ENCODE peak calls at places on chromosome 18, in four cellular contexts. E, H, R and T are unnamed samples. For H3K4me1, the result is how much of the 10 kb centered on the place peaks cover.

GRCh38 chr18:41767960-41768359 is 187.1 kb upstream of the PIK3C3 start:
- DNase-seq in E (no peak), H (no peak), R (peak), T (no peak)

GRCh38 chr18:57433492-57434176 is 1.5 kb upstream of the ONECUT2 start:
- DNase-seq in E (no peak), H (no peak), R (no peak), T (no peak)

GRCh38 chr18:58727776-58728500 is 56.7 kb downstream of the MALT1 start:
- DNase-seq in E (no peak), H (no peak), R (peak), T (no peak)

GRCh38 chr18:44848931-44849330 is 168.2 kb downstream of the SETBP1 start:
- DNase-seq in E (no peak), H (no peak), R (peak), T (no peak)

GRCh38 chr18:7822435-7823425 is 255.6 kb downstream of the PTPRM start:
- DNase-seq in E (no peak), H (no peak), R (peak), T (no peak)

GRCh38 chr18:67865400-67865799 is 348.9 kb upstream of the DSEL start:
- DNase-seq in E (no peak), H (no peak), R (no peak), T (no peak)

GRCh38 chr18:37571266-37571665 is 5.7 kb upstream of the CELF4 start:
- DNase-seq in E (no peak), H (no peak), R (no peak), T (no peak)

GRCh38 chr18:29840101-29840500 is 1202.4 kb downstream of the DSC3 start:
- DNase-seq in E (no peak), H (no peak), R (peak), T (no peak)

GRCh38 chr18:33746261-33746660 is 168.2 kb downstream of the ASXL3 start:
- DNase-seq in E (no peak), H (no peak), R (no peak), T (no peak)

GRCh38 chr18:74951165-74951760 is 257.7 kb downstream of the PTGR3 start:
- DNase-seq in E (no peak), H (no peak), R (peak), T (no peak)

GRCh38 chr18:2424420-2424819 is 146.9 kb downstream of the METTL4 start:
- DNase-seq in E (no peak), H (no peak), R (no peak), T (no peak)

GRCh38 chr18:44870631-44871502 is 190.2 kb downstream of the SETBP1 start:
- DNase-seq in E (no peak), H (no peak), R (no peak), T (no peak)

GRCh38 chr18:55097406-55098170 is 138.3 kb upstream of the CCDC68 start:
- DNase-seq in E (no peak), H (no peak), R (no peak), T (no peak)

GRCh38 chr18:24413148-24413547 is 13.3 kb upstream of the IMPACT start:
- DNase-seq in E (no peak), H (no peak), R (peak), T (no peak)

GRCh38 chr18:3661121-3661520 is 211.1 kb downstream of the TGIF1 start:
- DNase-seq in E (no peak), H (no peak), R (no peak), T (no peak)

GRCh38 chr18:21262979-21263378 is 20.9 kb downstream of the GREB1L start:
- DNase-seq in E (no peak), H (no peak), R (no peak), T (no peak)

GRCh38 chr18:75775121-75775520 is 347.6 kb upstream of the SMIM21 start:
- DNase-seq in E (no peak), H (no peak), R (no peak), T (no peak)

GRCh38 chr18:64720781-64721464 is 572.0 kb upstream of the LINC00305 start:
- DNase-seq in E (peak), H (no peak), R (no peak), T (no peak)

GRCh38 chr18:52228158-52228557 is 111.8 kb upstream of the DCC start:
- DNase-seq in E (no peak), H (no peak), R (no peak), T (no peak)

GRCh38 chr18:42784612-42785011 is 330.9 kb downstream of the RIT2 start:
- DNase-seq in E (no peak), H (no peak), R (no peak), T (no peak)

GRCh38 chr18:44356566-44357157 is 324.0 kb upstream of the SETBP1 start:
- DNase-seq in E (no peak), H (no peak), R (no peak), T (no peak)

GRCh38 chr18:10424576-10425314 is 29.7 kb upstream of the APCDD1 start:
- DNase-seq in E (no peak), H (peak), R (peak), T (no peak)

GRCh38 chr18:56085561-56085960 is 497.6 kb upstream of the TCF4 start:
- DNase-seq in E (no peak), H (peak), R (peak), T (no peak)

GRCh38 chr18:30440351-30440750 is 602.2 kb downstream of the DSC3 start:
- DNase-seq in E (no peak), H (no peak), R (no peak), T (no peak)

GRCh38 chr18:68623342-68623741 is 91.6 kb downstream of the TMX3 start:
- DNase-seq in E (no peak), H (peak), R (peak), T (no peak)

GRCh38 chr18:24633121-24633520 is 172.7 kb downstream of the HRH4 start:
- DNase-seq in E (no peak), H (no peak), R (no peak), T (no peak)

GRCh38 chr18:51028201-51028805 is 1.7 kb upstream of the SMAD4 start:
- DNase-seq in E (no peak), H (no peak), R (peak), T (no peak)

GRCh38 chr18:73983970-73984369 is 163.7 kb downstream of the FBXO15 start:
- DNase-seq in E (no peak), H (no peak), R (no peak), T (no peak)

GRCh38 chr18:55587341-55588000 is 521 bp downstream of the TCF4 start:
- DNase-seq in E (peak), H (peak), R (peak), T (no peak)

GRCh38 chr18:50356036-50356945 is 18.6 kb upstream of the SKA1 start:
- DNase-seq in E (no peak), H (no peak), R (peak), T (no peak)

GRCh38 chr18:57754577-57755330 is 48.4 kb downstream of the ATP8B1 start:
- DNase-seq in E (no peak), H (no peak), R (no peak), T (no peak)

DNA sequence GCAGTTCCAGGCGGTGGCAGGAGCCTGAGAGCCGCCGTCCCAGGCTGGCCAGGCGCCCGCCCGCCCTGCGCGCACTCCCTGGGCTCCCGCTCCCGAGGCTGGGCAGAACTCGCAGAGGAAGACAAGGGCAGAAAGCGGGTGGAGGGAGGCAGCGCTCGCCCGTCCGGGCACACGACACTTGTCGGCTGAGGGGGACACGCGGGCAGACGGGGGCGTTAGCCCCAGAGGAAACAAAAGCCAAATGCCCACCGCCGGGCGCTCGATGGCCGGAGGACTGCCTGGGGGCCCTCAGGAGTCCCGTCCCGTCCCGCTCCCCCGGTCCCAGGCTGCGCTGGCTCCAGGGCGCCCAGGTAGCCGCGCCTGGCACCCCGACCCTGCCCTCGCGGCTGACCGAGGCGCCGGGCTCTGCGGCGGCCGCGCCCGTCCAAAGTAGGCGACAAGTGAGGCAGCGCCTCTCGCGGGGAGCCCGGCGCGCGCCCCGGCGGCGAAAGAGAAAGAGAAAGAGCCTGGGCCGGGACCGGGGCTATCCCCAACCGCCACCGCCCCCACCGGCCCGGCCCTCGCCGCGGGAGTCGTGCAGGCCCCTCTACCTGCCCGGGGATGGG is 491 bp downstream of the L3MBTL4 start:
- DNase-seq in E (peak), H (peak), R (peak), T (peak)
- TF ChIP-seq CTCF in E (peak), H (no peak), R (no peak), T (no peak)

GRCh38 chr18:4888251-4888650 is 308.8 kb downstream of the AKAIN1 start:
- DNase-seq in E (no peak), H (no peak), R (no peak), T (no peak)
- H3K4me1 ChIP-seq in E (under half), H (under half), R (under half), T (under half)

GRCh38 chr18:35972197-35973000 is at the start of gene RMP24:
- DNase-seq in E (peak), H (peak), R (peak), T (peak)
- TF ChIP-seq CTCF in E (no peak), H (peak), R (no peak), T (no peak)

DNA sequence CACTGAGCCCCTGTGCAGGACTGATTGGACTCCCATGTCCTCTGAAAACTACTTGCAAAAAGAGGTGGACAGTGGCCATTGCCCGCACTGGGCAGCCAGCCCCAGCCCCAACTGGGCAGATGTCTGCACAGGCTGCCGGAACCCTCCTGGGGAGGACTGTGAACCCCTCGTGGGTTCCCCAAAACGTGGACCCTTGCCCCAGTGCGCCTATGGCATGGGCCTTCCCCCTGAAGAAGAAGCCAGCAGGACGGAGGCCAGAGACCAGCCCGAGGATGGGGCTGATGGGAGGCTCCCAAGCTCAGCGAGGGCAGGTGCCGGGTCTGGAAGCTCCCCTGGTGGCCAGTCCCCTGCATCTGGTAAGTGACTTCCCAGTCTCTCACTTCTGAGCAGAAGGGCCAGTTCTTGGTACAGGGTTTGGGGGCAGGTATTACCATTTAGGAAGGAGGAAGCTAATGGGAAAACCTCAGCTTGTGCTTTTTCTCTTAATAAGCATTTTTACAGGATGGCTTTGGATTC is 44.1 kb downstream of the TNFRSF11A start:
- DNase-seq in E (no peak), H (no peak), R (no peak), T (no peak)
- H3K4me1 ChIP-seq in E (under half), H (under half), R (under half), T (under half)

DNA sequence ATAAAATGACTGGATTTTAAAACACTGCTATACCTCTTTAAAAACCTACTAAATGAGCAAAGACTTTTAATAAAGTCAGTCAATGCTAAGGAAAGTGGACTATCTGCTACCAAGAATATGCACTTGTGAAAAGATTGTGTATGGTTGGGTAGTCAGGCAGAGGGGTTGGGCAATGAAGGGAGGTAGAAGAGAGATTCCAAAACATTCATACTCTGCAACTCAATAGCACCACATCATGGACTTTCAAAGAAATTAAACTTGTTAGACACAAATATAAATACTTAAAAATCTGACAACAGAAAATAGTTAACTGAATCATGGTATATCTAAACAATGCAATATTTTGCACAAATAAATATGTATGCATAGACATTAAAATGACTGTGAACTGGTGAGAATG is 139.9 kb upstream of the MAPRE2 start:
- DNase-seq in E (no peak), H (no peak), R (peak), T (no peak)
- TF ChIP-seq CTCF in E (no peak), H (no peak), R (no peak), T (no peak)

GRCh38 chr18:9069482-9070059 is 32.9 kb upstream of the NDUFV2 start:
- DNase-seq in E (no peak), H (no peak), R (no peak), T (no peak)
- H3K4me1 ChIP-seq in E (under half), H (under half), R (under half), T (under half)

DNA sequence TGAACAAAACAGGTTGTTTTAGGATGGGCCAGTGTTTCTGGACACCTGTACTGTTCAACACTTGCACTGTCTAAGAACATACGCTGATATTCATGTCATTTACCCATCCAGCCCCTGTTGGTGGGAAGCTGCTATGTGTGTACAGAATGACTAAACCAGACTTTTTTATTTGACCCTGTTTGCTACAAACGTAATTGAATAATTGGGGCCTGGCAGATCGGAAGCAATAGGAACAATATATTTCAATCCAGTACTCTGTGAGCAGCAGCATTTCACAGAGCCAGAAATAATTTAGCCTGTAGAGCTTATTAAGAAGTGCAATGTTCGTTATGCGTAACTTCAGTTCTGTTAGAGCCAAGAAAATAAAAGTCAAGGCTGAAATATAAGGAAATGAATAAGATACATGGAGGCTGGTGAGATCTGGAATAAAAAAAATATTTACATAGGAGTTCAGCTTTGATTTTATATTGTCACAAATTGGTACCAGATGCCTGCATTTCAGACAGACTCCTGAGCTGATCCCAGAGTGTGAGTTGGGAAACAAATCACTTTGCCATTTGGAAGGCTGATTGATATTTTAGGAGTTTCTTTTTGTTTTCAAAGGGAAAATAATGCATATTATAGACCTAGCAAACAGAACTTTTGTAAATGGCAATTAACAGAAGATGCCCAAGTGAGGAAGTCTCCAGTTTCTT is 19.7 kb downstream of the CABLES1 start:
- DNase-seq in E (no peak), H (no peak), R (no peak), T (no peak)
- TF ChIP-seq CTCF in E (no peak), H (no peak), R (no peak), T (no peak)

GRCh38 chr18:62760403-62760734 is 45.0 kb downstream of the PHLPP1 start:
- DNase-seq in E (no peak), H (no peak), R (no peak), T (no peak)
- H3K4me1 ChIP-seq in E (under half), H (under half), R (under half), T (under half)

DNA sequence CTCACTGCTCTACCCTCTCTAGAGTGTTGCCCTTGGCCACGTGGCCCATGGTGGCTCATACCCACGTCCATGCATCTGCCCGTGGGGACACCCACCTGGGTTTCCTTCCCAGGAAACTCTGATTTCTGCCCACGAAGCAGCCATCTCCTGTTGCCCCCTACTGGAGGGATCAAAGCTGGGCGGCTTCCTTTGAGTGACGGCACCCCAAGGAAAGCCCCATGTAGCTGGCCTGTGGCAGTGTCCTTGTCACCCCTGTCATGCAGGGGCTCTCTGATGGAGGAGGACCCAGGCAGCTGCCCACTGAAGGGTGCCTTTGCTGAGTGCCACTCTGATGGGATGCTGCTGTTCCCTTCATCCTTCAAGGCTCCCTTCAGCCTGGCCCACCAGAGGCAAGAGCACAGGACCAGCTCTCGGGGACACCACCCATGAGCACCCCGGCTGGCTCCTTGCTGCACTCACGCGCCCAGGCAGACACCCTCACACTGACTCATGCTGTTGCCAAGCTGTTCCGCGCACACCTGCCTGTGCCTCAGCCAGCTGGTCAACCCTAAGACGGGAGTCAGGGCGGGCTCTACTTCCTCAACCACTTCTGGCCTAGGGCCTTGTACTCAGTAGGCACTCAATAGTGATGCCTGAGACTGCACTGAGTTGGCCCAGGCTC is 101.1 kb downstream of the CTIF start:
- DNase-seq in E (peak), H (no peak), R (no peak), T (no peak)
- TF ChIP-seq CTCF in E (peak), H (no peak), R (peak), T (no peak)

GRCh38 chr18:79521806-79522205 is 126.1 kb downstream of the NFATC1 start:
- DNase-seq in E (peak), H (no peak), R (no peak), T (no peak)

GRCh38 chr18:79522451-79523220 is 126.9 kb downstream of the NFATC1 start:
- DNase-seq in E (peak), H (no peak), R (no peak), T (peak)

GRCh38 chr18:79524181-79525078 is 128.7 kb downstream of the NFATC1 start:
- DNase-seq in E (peak), H (no peak), R (no peak), T (peak)

GRCh38 chr18:79523221-79523737 is 127.5 kb downstream of the NFATC1 start:
- DNase-seq in E (peak), H (no peak), R (no peak), T (peak)

DNA sequence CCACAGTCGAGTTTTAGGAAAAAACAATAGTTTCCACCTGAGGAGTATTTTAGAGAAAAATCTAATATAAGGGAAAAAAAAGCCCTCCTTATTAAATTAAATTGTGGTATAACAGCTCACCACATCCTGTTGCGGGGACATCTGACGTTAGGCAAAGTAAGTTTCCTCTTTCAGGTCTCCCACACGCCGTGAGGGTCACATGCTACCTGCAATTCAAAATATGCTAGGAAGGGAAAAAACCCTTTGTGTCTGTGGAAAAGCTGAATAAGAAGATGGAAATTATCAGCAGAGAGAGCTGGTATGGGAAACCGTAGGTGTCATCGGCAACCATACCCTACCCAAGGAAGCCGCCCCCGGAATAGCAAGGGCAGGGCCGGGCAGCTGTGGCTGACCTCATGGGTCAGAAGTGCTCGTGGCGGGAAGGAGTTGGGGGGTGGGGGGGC is 128.0 kb downstream of the NFATC1 start:
- DNase-seq in E (peak), H (no peak), R (no peak), T (peak)
- H3K4me1 ChIP-seq in E (under half), H (under half), R (under half), T (under half)